ENCODE peak calls at places on chromosome 16, in five cellular contexts. One of them, this sample, is unnamed.

GRCh38 chr16:68283840-68284595 is 19.7 kb downstream of the SLC7A6 start:
- DNase-seq in neural progenitor cell: no peak
- DNase-seq in progenitor cell of endocrine pancreas: no peak
- DNase-seq in breast epithelium: no peak
- DNase-seq in tibial nerve: peak
- DNase-seq in this sample: peak

GRCh38 chr16:4915226-4915761 is 21.7 kb downstream of the PPL start:
- DNase-seq in progenitor cell of endocrine pancreas: no peak
- DNase-seq in breast epithelium: no peak
- DNase-seq in neural progenitor cell: no peak
- DNase-seq in tibial nerve: no peak
- DNase-seq in this sample: peak

GRCh38 chr16:30010817-30011504 is at the start of gene DOC2A:
- DNase-seq in breast epithelium: no peak
- DNase-seq in neural progenitor cell: peak
- DNase-seq in tibial nerve: no peak
- DNase-seq in progenitor cell of endocrine pancreas: no peak
- DNase-seq in this sample: no peak

GRCh38 chr16:73172621-73173312 is 124.8 kb upstream of the ZFHX3 start:
- DNase-seq in tibial nerve: peak
- DNase-seq in breast epithelium: peak
- DNase-seq in progenitor cell of endocrine pancreas: no peak
- DNase-seq in neural progenitor cell: peak
- DNase-seq in this sample: peak

GRCh38 chr16:78258651-78259050 is 159.2 kb downstream of the WWOX start:
- DNase-seq in tibial nerve: no peak
- DNase-seq in neural progenitor cell: no peak
- DNase-seq in breast epithelium: no peak
- DNase-seq in progenitor cell of endocrine pancreas: no peak
- DNase-seq in this sample: no peak

GRCh38 chr16:48102083-48103008 is 53.4 kb downstream of the ABCC12 start:
- DNase-seq in progenitor cell of endocrine pancreas: no peak
- DNase-seq in tibial nerve: no peak
- DNase-seq in neural progenitor cell: no peak
- DNase-seq in breast epithelium: no peak
- DNase-seq in this sample: no peak

GRCh38 chr16:27468941-27469531 is 67.1 kb downstream of the IL21R start:
- DNase-seq in tibial nerve: no peak
- DNase-seq in neural progenitor cell: no peak
- DNase-seq in progenitor cell of endocrine pancreas: no peak
- DNase-seq in breast epithelium: no peak
- DNase-seq in this sample: no peak

GRCh38 chr16:57995721-57996405 is 4.6 kb downstream of the ZNF319 start:
- DNase-seq in neural progenitor cell: no peak
- DNase-seq in breast epithelium: no peak
- DNase-seq in tibial nerve: no peak
- DNase-seq in progenitor cell of endocrine pancreas: no peak
- DNase-seq in this sample: no peak

GRCh38 chr16:59487067-59487466 is 753.0 kb upstream of the GOT2 start:
- DNase-seq in neural progenitor cell: no peak
- DNase-seq in progenitor cell of endocrine pancreas: no peak
- DNase-seq in breast epithelium: no peak
- DNase-seq in tibial nerve: no peak
- DNase-seq in this sample: no peak

GRCh38 chr16:11360581-11360980 is 15.3 kb downstream of the RMI2 start:
- DNase-seq in tibial nerve: no peak
- DNase-seq in neural progenitor cell: no peak
- DNase-seq in progenitor cell of endocrine pancreas: no peak
- DNase-seq in breast epithelium: no peak
- DNase-seq in this sample: peak

GRCh38 chr16:87086156-87086555 is 231.0 kb downstream of the C16orf95 start:
- DNase-seq in breast epithelium: no peak
- DNase-seq in neural progenitor cell: no peak
- DNase-seq in tibial nerve: no peak
- DNase-seq in progenitor cell of endocrine pancreas: no peak
- DNase-seq in this sample: peak

GRCh38 chr16:57704905-57705852 is 10.6 kb downstream of the DRC7 start:
- DNase-seq in breast epithelium: no peak
- DNase-seq in progenitor cell of endocrine pancreas: no peak
- DNase-seq in tibial nerve: no peak
- DNase-seq in neural progenitor cell: no peak
- DNase-seq in this sample: no peak

GRCh38 chr16:56576585-56577299 is 11.9 kb downstream of the MT4 start:
- DNase-seq in progenitor cell of endocrine pancreas: peak
- DNase-seq in tibial nerve: peak
- DNase-seq in breast epithelium: peak
- DNase-seq in neural progenitor cell: peak
- DNase-seq in this sample: peak

GRCh38 chr16:25014500-25015147 is 545 bp downstream of the ARHGAP17 start:
- DNase-seq in progenitor cell of endocrine pancreas: peak
- DNase-seq in breast epithelium: peak
- DNase-seq in tibial nerve: peak
- DNase-seq in neural progenitor cell: peak
- DNase-seq in this sample: peak

GRCh38 chr16:4661661-4662060 is 31.7 kb upstream of the NUDT16L1 start:
- DNase-seq in tibial nerve: no peak
- DNase-seq in breast epithelium: no peak
- DNase-seq in progenitor cell of endocrine pancreas: no peak
- DNase-seq in neural progenitor cell: no peak
- DNase-seq in this sample: peak

GRCh38 chr16:84925092-84925772 is 86.1 kb downstream of the ZDHHC7 start:
- DNase-seq in progenitor cell of endocrine pancreas: no peak
- DNase-seq in tibial nerve: peak
- DNase-seq in neural progenitor cell: peak
- DNase-seq in breast epithelium: no peak
- DNase-seq in this sample: peak

GRCh38 chr16:12703935-12704334 is 99.8 kb downstream of the CPPED1 start:
- DNase-seq in tibial nerve: no peak
- DNase-seq in neural progenitor cell: no peak
- DNase-seq in breast epithelium: no peak
- DNase-seq in progenitor cell of endocrine pancreas: no peak
- DNase-seq in this sample: peak

GRCh38 chr16:86669937-86670772 is 91.8 kb downstream of the FOXL1 start:
- DNase-seq in neural progenitor cell: peak
- DNase-seq in tibial nerve: no peak
- DNase-seq in progenitor cell of endocrine pancreas: no peak
- DNase-seq in breast epithelium: no peak
- DNase-seq in this sample: no peak

GRCh38 chr16:28497861-28498599 is 3.6 kb downstream of the APOBR start:
- DNase-seq in progenitor cell of endocrine pancreas: no peak
- DNase-seq in tibial nerve: no peak
- DNase-seq in breast epithelium: no peak
- DNase-seq in neural progenitor cell: no peak
- DNase-seq in this sample: no peak

GRCh38 chr16:73036074-73036826 is 11.7 kb downstream of the ZFHX3 start:
- DNase-seq in neural progenitor cell: peak
- DNase-seq in breast epithelium: no peak
- DNase-seq in tibial nerve: no peak
- DNase-seq in progenitor cell of endocrine pancreas: no peak
- DNase-seq in this sample: no peak

GRCh38 chr16:82653550-82654511 is 27.1 kb downstream of the CDH13 start:
- DNase-seq in breast epithelium: peak
- DNase-seq in neural progenitor cell: no peak
- DNase-seq in tibial nerve: no peak
- DNase-seq in progenitor cell of endocrine pancreas: no peak
- DNase-seq in this sample: peak

GRCh38 chr16:24685539-24686432 is 43.7 kb upstream of the TNRC6A start:
- DNase-seq in progenitor cell of endocrine pancreas: peak
- DNase-seq in breast epithelium: peak
- DNase-seq in tibial nerve: peak
- DNase-seq in neural progenitor cell: peak
- DNase-seq in this sample: peak

GRCh38 chr16:57925310-57925709 is 45.6 kb downstream of the CNGB1 start:
- DNase-seq in tibial nerve: no peak
- DNase-seq in neural progenitor cell: no peak
- DNase-seq in progenitor cell of endocrine pancreas: no peak
- DNase-seq in breast epithelium: no peak
- DNase-seq in this sample: no peak

GRCh38 chr16:25012525-25012991 is 2.6 kb downstream of the ARHGAP17 start:
- DNase-seq in tibial nerve: peak
- DNase-seq in neural progenitor cell: no peak
- DNase-seq in progenitor cell of endocrine pancreas: no peak
- DNase-seq in breast epithelium: no peak
- DNase-seq in this sample: peak

GRCh38 chr16:84973776-84974523 is 37.4 kb downstream of the ZDHHC7 start:
- DNase-seq in breast epithelium: no peak
- DNase-seq in tibial nerve: no peak
- DNase-seq in progenitor cell of endocrine pancreas: no peak
- DNase-seq in neural progenitor cell: no peak
- DNase-seq in this sample: no peak

GRCh38 chr16:10266809-10267208 is 84.6 kb upstream of the GRIN2A start:
- DNase-seq in tibial nerve: no peak
- DNase-seq in breast epithelium: no peak
- DNase-seq in progenitor cell of endocrine pancreas: no peak
- DNase-seq in neural progenitor cell: no peak
- DNase-seq in this sample: no peak

GRCh38 chr16:86631441-86631840 is 53.1 kb downstream of the FOXL1 start:
- DNase-seq in breast epithelium: no peak
- DNase-seq in tibial nerve: no peak
- DNase-seq in neural progenitor cell: no peak
- DNase-seq in progenitor cell of endocrine pancreas: no peak
- DNase-seq in this sample: no peak

GRCh38 chr16:72664122-72664479 is 383.8 kb downstream of the ZFHX3 start:
- DNase-seq in progenitor cell of endocrine pancreas: no peak
- DNase-seq in tibial nerve: no peak
- DNase-seq in breast epithelium: no peak
- DNase-seq in neural progenitor cell: no peak
- DNase-seq in this sample: no peak

GRCh38 chr16:17306745-17307144 is 164.0 kb downstream of the XYLT1 start:
- DNase-seq in tibial nerve: no peak
- DNase-seq in neural progenitor cell: no peak
- DNase-seq in progenitor cell of endocrine pancreas: no peak
- DNase-seq in breast epithelium: no peak
- DNase-seq in this sample: no peak

GRCh38 chr16:86477642-86478041 is 32.7 kb upstream of the FOXF1 start:
- DNase-seq in breast epithelium: no peak
- DNase-seq in progenitor cell of endocrine pancreas: no peak
- DNase-seq in tibial nerve: no peak
- DNase-seq in neural progenitor cell: no peak
- DNase-seq in this sample: peak

GRCh38 chr16:63672493-63672892 is 1449.4 kb downstream of the CDH11 start:
- DNase-seq in tibial nerve: no peak
- DNase-seq in neural progenitor cell: no peak
- DNase-seq in progenitor cell of endocrine pancreas: no peak
- DNase-seq in breast epithelium: no peak
- DNase-seq in this sample: no peak

DNA sequence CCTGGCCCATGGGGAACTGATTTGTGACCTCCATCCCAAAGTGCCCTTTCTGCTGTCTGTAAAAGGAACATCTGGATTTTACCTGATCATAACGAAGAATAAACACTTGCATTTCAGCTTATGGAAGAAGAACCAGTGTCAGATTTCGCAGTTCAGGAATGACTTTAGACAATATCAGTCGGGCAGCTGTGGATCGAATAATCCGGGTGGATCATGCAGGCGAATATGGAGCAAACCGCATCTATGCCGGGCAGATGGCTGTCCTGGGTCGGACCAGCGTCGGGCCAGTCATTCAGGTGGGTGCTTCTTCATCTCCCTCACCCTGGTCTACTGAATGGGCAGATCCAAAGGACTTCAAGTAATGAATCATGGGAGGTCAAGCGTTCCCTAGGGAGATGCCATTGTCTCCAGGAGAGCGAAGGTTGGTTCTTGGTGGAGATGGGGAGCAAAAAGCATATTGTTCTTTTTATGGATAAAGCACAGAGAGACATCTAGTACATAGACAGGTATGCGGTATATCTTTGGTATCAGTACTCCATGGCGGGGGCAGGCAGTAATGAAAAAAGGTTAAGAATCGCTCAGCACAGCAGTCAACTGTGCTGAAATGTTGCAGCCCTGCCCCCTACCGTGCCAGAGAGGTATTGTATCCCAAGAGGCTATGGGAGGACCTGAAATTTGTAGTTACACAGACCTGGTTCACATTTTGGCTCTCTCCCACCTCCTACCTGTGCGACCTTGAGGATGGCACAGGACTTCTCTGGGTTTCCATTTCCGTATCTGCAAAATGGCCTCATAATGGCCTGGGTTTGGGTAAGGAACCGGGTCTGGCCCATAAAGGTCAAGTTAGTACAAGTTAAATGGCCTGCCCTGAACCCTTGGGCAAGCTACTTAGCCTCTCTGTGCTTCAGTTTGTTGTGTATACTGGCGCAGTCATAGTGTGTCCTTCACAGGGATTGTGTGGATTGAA is 4.7 kb downstream of the COQ7 start:
- DNase-seq in tibial nerve: peak
- DNase-seq in neural progenitor cell: peak
- DNase-seq in breast epithelium: no peak
- DNase-seq in progenitor cell of endocrine pancreas: peak
- DNase-seq in this sample: peak
- TF ChIP-seq CTCF in tibial nerve: peak
- TF ChIP-seq CTCF in neural progenitor cell: peak
- TF ChIP-seq CTCF in breast epithelium: peak
- TF ChIP-seq CTCF in progenitor cell of endocrine pancreas: peak
- TF ChIP-seq CTCF in this sample: peak

GRCh38 chr16:2152695-2153506 is 2.7 kb upstream of the TRAF7 start:
- DNase-seq in breast epithelium: no peak
- DNase-seq in tibial nerve: no peak
- DNase-seq in neural progenitor cell: peak
- DNase-seq in progenitor cell of endocrine pancreas: no peak
- DNase-seq in this sample: no peak

GRCh38 chr16:2148714-2149629 is 547 bp downstream of the RAB26 start:
- DNase-seq in neural progenitor cell: peak
- DNase-seq in breast epithelium: no peak
- DNase-seq in tibial nerve: no peak
- DNase-seq in progenitor cell of endocrine pancreas: no peak
- DNase-seq in this sample: no peak

GRCh38 chr16:2149630-2150417 is 1.4 kb downstream of the RAB26 start:
- DNase-seq in tibial nerve: no peak
- DNase-seq in breast epithelium: no peak
- DNase-seq in progenitor cell of endocrine pancreas: no peak
- DNase-seq in neural progenitor cell: peak
- DNase-seq in this sample: no peak

GRCh38 chr16:2151188-2152091 is 3.0 kb downstream of the RAB26 start:
- DNase-seq in breast epithelium: no peak
- DNase-seq in progenitor cell of endocrine pancreas: no peak
- DNase-seq in neural progenitor cell: no peak
- DNase-seq in tibial nerve: no peak
- DNase-seq in this sample: no peak

GRCh38 chr16:2150418-2151187 is 2.2 kb downstream of the RAB26 start:
- DNase-seq in progenitor cell of endocrine pancreas: no peak
- DNase-seq in neural progenitor cell: peak
- DNase-seq in tibial nerve: no peak
- DNase-seq in breast epithelium: no peak
- DNase-seq in this sample: no peak
- TF ChIP-seq CTCF in progenitor cell of endocrine pancreas: no peak
- TF ChIP-seq CTCF in neural progenitor cell: no peak
- TF ChIP-seq CTCF in tibial nerve: no peak
- TF ChIP-seq CTCF in breast epithelium: no peak
- TF ChIP-seq CTCF in this sample: no peak

GRCh38 chr16:3094289-3095027 is 4.6 kb downstream of the ZSCAN10 start:
- DNase-seq in neural progenitor cell: peak
- DNase-seq in breast epithelium: no peak
- DNase-seq in progenitor cell of endocrine pancreas: no peak
- DNase-seq in tibial nerve: no peak
- DNase-seq in this sample: peak
- TF ChIP-seq CTCF in neural progenitor cell: peak
- TF ChIP-seq CTCF in breast epithelium: no peak
- TF ChIP-seq CTCF in progenitor cell of endocrine pancreas: peak
- TF ChIP-seq CTCF in tibial nerve: peak
- TF ChIP-seq CTCF in this sample: peak

GRCh38 chr16:83851473-83851872 is 43.7 kb downstream of the HSBP1 start:
- DNase-seq in tibial nerve: no peak
- DNase-seq in neural progenitor cell: no peak
- DNase-seq in breast epithelium: no peak
- DNase-seq in progenitor cell of endocrine pancreas: no peak
- DNase-seq in this sample: no peak
- TF ChIP-seq CTCF in tibial nerve: no peak
- TF ChIP-seq CTCF in neural progenitor cell: no peak
- TF ChIP-seq CTCF in breast epithelium: no peak
- TF ChIP-seq CTCF in progenitor cell of endocrine pancreas: no peak
- TF ChIP-seq CTCF in this sample: no peak

This sample was measured in AG10803.